ENCODE peak calls at places on chromosome 17, in five cellular contexts. One of them, this sample, is unnamed.

GRCh38 chr17:1054656-1055055 is 57.7 kb downstream of the TIMM22 start:
- DNase-seq in heart left ventricle: no peak
- DNase-seq in body of pancreas: no peak
- DNase-seq in foreskin fibroblast: no peak
- DNase-seq in HFFc6: no peak
- DNase-seq in this sample: no peak

GRCh38 chr17:38748329-38749221 is at the start of gene PCGF2:
- DNase-seq in body of pancreas: peak; percentile 93
- DNase-seq in foreskin fibroblast: peak; percentile 94
- DNase-seq in HFFc6: peak; percentile 68
- DNase-seq in heart left ventricle: peak; percentile 95
- DNase-seq in this sample: peak; percentile 90

GRCh38 chr17:8222380-8222629 is 11.9 kb upstream of the AURKB start:
- DNase-seq in heart left ventricle: no peak
- DNase-seq in body of pancreas: no peak
- DNase-seq in HFFc6: no peak
- DNase-seq in foreskin fibroblast: no peak
- DNase-seq in this sample: no peak

GRCh38 chr17:60628252-60628889 is 28.4 kb downstream of the PPM1D start:
- DNase-seq in body of pancreas: no peak
- DNase-seq in heart left ventricle: no peak
- DNase-seq in HFFc6: no peak
- DNase-seq in foreskin fibroblast: no peak
- DNase-seq in this sample: no peak

GRCh38 chr17:27991594-27991993 is 50.9 kb upstream of the NLK start:
- DNase-seq in body of pancreas: no peak
- DNase-seq in foreskin fibroblast: no peak
- DNase-seq in HFFc6: no peak
- DNase-seq in heart left ventricle: no peak
- DNase-seq in this sample: no peak

GRCh38 chr17:57638284-57638683 is 106.8 kb downstream of the CCDC182 start:
- DNase-seq in HFFc6: no peak
- DNase-seq in foreskin fibroblast: no peak
- DNase-seq in body of pancreas: no peak
- DNase-seq in heart left ventricle: no peak
- DNase-seq in this sample: no peak

GRCh38 chr17:82871056-82871775 is 31.4 kb upstream of the ZNF750 start:
- DNase-seq in HFFc6: no peak
- DNase-seq in body of pancreas: no peak
- DNase-seq in heart left ventricle: peak; percentile 45
- DNase-seq in foreskin fibroblast: no peak
- DNase-seq in this sample: peak; percentile 11

GRCh38 chr17:36082062-36082461 is 7.9 kb downstream of the CCL3 start:
- DNase-seq in heart left ventricle: no peak
- DNase-seq in foreskin fibroblast: no peak
- DNase-seq in HFFc6: no peak
- DNase-seq in body of pancreas: no peak
- DNase-seq in this sample: no peak

GRCh38 chr17:61179316-61179715 is 220.3 kb upstream of the TBX2 start:
- DNase-seq in foreskin fibroblast: no peak
- DNase-seq in body of pancreas: no peak
- DNase-seq in HFFc6: no peak
- DNase-seq in heart left ventricle: no peak
- DNase-seq in this sample: no peak

GRCh38 chr17:50953831-50954601 is 87.9 kb upstream of the TOB1 start:
- DNase-seq in body of pancreas: peak; percentile 50
- DNase-seq in heart left ventricle: peak; percentile 63
- DNase-seq in foreskin fibroblast: peak; percentile 81
- DNase-seq in HFFc6: no peak
- DNase-seq in this sample: peak; percentile 74

GRCh38 chr17:21019976-21020575 is 22.7 kb downstream of the USP22 start:
- DNase-seq in foreskin fibroblast: peak; percentile 56
- DNase-seq in heart left ventricle: no peak
- DNase-seq in HFFc6: peak; percentile 35
- DNase-seq in body of pancreas: peak; percentile 37
- DNase-seq in this sample: peak; percentile 49

GRCh38 chr17:72258711-72259110 is 137.9 kb downstream of the SOX9 start:
- DNase-seq in foreskin fibroblast: no peak
- DNase-seq in heart left ventricle: no peak
- DNase-seq in HFFc6: no peak
- DNase-seq in body of pancreas: no peak
- DNase-seq in this sample: no peak

GRCh38 chr17:50538549-50539410 is 6.2 kb downstream of the EPN3 start:
- DNase-seq in HFFc6: no peak
- DNase-seq in heart left ventricle: no peak
- DNase-seq in foreskin fibroblast: no peak
- DNase-seq in body of pancreas: no peak
- DNase-seq in this sample: no peak

GRCh38 chr17:80800775-80801391 is 190.8 kb upstream of the CHMP6 start:
- DNase-seq in heart left ventricle: no peak
- DNase-seq in foreskin fibroblast: no peak
- DNase-seq in body of pancreas: no peak
- DNase-seq in HFFc6: no peak
- DNase-seq in this sample: no peak

GRCh38 chr17:1800240-1800639 is 29.5 kb downstream of the SMYD4 start:
- DNase-seq in HFFc6: no peak
- DNase-seq in heart left ventricle: peak; percentile 79
- DNase-seq in body of pancreas: peak; percentile 15
- DNase-seq in foreskin fibroblast: no peak
- DNase-seq in this sample: no peak

GRCh38 chr17:73133911-73134649 is 30.7 kb upstream of the SSTR2 start:
- DNase-seq in heart left ventricle: no peak
- DNase-seq in foreskin fibroblast: no peak
- DNase-seq in HFFc6: no peak
- DNase-seq in body of pancreas: no peak
- DNase-seq in this sample: no peak

GRCh38 chr17:6487243-6488007 is 43.2 kb downstream of the PIMREG start:
- DNase-seq in HFFc6: no peak
- DNase-seq in heart left ventricle: no peak
- DNase-seq in foreskin fibroblast: no peak
- DNase-seq in body of pancreas: no peak
- DNase-seq in this sample: peak; percentile 49

GRCh38 chr17:42969006-42969581 is 4.8 kb upstream of the AARSD1 start:
- DNase-seq in foreskin fibroblast: peak; percentile 41
- DNase-seq in HFFc6: no peak
- DNase-seq in body of pancreas: no peak
- DNase-seq in heart left ventricle: no peak
- DNase-seq in this sample: peak; percentile 55

GRCh38 chr17:48717367-48718161 is 4.8 kb downstream of the PRAC1 start:
- DNase-seq in HFFc6: no peak
- DNase-seq in body of pancreas: no peak
- DNase-seq in heart left ventricle: no peak
- DNase-seq in foreskin fibroblast: no peak
- DNase-seq in this sample: no peak

GRCh38 chr17:17545031-17545820 is 46.3 kb downstream of the PEMT start:
- DNase-seq in heart left ventricle: peak; percentile 30
- DNase-seq in body of pancreas: no peak
- DNase-seq in foreskin fibroblast: peak; percentile 80
- DNase-seq in HFFc6: peak; percentile 47
- DNase-seq in this sample: peak; percentile 71

GRCh38 chr17:57262557-57262956 is 6.2 kb downstream of the MSI2 start:
- DNase-seq in heart left ventricle: no peak
- DNase-seq in HFFc6: no peak
- DNase-seq in foreskin fibroblast: no peak
- DNase-seq in body of pancreas: no peak
- DNase-seq in this sample: no peak

GRCh38 chr17:58386708-58387107 is 30.6 kb downstream of the RNF43 start:
- DNase-seq in HFFc6: no peak
- DNase-seq in foreskin fibroblast: no peak
- DNase-seq in body of pancreas: no peak
- DNase-seq in heart left ventricle: no peak
- DNase-seq in this sample: no peak

GRCh38 chr17:8574687-8575086 is 55.8 kb downstream of the MYH10 start:
- DNase-seq in HFFc6: no peak
- DNase-seq in body of pancreas: no peak
- DNase-seq in foreskin fibroblast: no peak
- DNase-seq in heart left ventricle: no peak
- DNase-seq in this sample: peak; percentile 43

GRCh38 chr17:81512984-81513668 is 527 bp upstream of the ACTG1 start:
- DNase-seq in heart left ventricle: peak; percentile 75
- DNase-seq in foreskin fibroblast: peak; percentile 78
- DNase-seq in HFFc6: peak; percentile 59
- DNase-seq in body of pancreas: peak; percentile 68
- DNase-seq in this sample: peak; percentile 69

GRCh38 chr17:1156864-1157263 is 22.9 kb downstream of the ABR start:
- DNase-seq in heart left ventricle: no peak
- DNase-seq in body of pancreas: no peak
- DNase-seq in HFFc6: no peak
- DNase-seq in foreskin fibroblast: no peak
- DNase-seq in this sample: no peak

GRCh38 chr17:19812407-19812806 is 55.3 kb downstream of the ULK2 start:
- DNase-seq in foreskin fibroblast: peak; percentile 58
- DNase-seq in heart left ventricle: no peak
- DNase-seq in body of pancreas: no peak
- DNase-seq in HFFc6: peak; percentile 29
- DNase-seq in this sample: peak; percentile 12
- TF ChIP-seq CTCF in foreskin fibroblast: peak; percentile 52
- TF ChIP-seq CTCF in heart left ventricle: no peak
- TF ChIP-seq CTCF in body of pancreas: no peak
- TF ChIP-seq CTCF in HFFc6: peak; percentile 65
- TF ChIP-seq CTCF in this sample: peak; percentile 28

GRCh38 chr17:13140750-13141149 is 122.9 kb upstream of the ELAC2 start:
- DNase-seq in body of pancreas: no peak
- DNase-seq in foreskin fibroblast: no peak
- DNase-seq in heart left ventricle: no peak
- DNase-seq in HFFc6: no peak
- DNase-seq in this sample: no peak
- TF ChIP-seq CTCF in body of pancreas: no peak
- TF ChIP-seq CTCF in foreskin fibroblast: peak; percentile 4
- TF ChIP-seq CTCF in heart left ventricle: no peak
- TF ChIP-seq CTCF in HFFc6: peak; percentile 31
- TF ChIP-seq CTCF in this sample: no peak

GRCh38 chr17:77364941-77365583 is 224.3 kb downstream of the SEC14L1 start:
- DNase-seq in heart left ventricle: no peak
- DNase-seq in HFFc6: no peak
- DNase-seq in body of pancreas: no peak
- DNase-seq in foreskin fibroblast: no peak
- DNase-seq in this sample: no peak
- TF ChIP-seq CTCF in heart left ventricle: no peak
- TF ChIP-seq CTCF in HFFc6: no peak
- TF ChIP-seq CTCF in body of pancreas: no peak
- TF ChIP-seq CTCF in foreskin fibroblast: no peak
- TF ChIP-seq CTCF in this sample: no peak

GRCh38 chr17:13302983-13303382 is 285.2 kb upstream of the ELAC2 start:
- DNase-seq in foreskin fibroblast: no peak
- DNase-seq in heart left ventricle: no peak
- DNase-seq in body of pancreas: no peak
- DNase-seq in HFFc6: no peak
- DNase-seq in this sample: no peak

GRCh38 chr17:13310858-13311257 is 290.9 kb downstream of the HS3ST3A1 start:
- DNase-seq in foreskin fibroblast: no peak
- DNase-seq in heart left ventricle: no peak
- DNase-seq in HFFc6: no peak
- DNase-seq in body of pancreas: no peak
- DNase-seq in this sample: no peak

GRCh38 chr17:13311301-13311700 is 290.4 kb downstream of the HS3ST3A1 start:
- DNase-seq in HFFc6: peak; percentile 80
- DNase-seq in heart left ventricle: no peak
- DNase-seq in foreskin fibroblast: peak; percentile 95
- DNase-seq in body of pancreas: no peak
- DNase-seq in this sample: peak; percentile 42

GRCh38 chr17:13306310-13306962 is 288.6 kb upstream of the ELAC2 start:
- DNase-seq in foreskin fibroblast: peak; percentile 79
- DNase-seq in body of pancreas: peak; percentile 54
- DNase-seq in heart left ventricle: no peak
- DNase-seq in HFFc6: peak; percentile 78
- DNase-seq in this sample: peak; percentile 93
- TF ChIP-seq CTCF in foreskin fibroblast: peak; percentile 43
- TF ChIP-seq CTCF in body of pancreas: no peak
- TF ChIP-seq CTCF in heart left ventricle: peak; percentile 48
- TF ChIP-seq CTCF in HFFc6: peak; percentile 84
- TF ChIP-seq CTCF in this sample: peak; percentile 64

GRCh38 chr17:31486351-31487062 is 95.0 kb downstream of the RAB11FIP4 start:
- DNase-seq in HFFc6: no peak
- DNase-seq in body of pancreas: peak; percentile 91
- DNase-seq in foreskin fibroblast: no peak
- DNase-seq in heart left ventricle: no peak
- DNase-seq in this sample: no peak
- TF ChIP-seq CTCF in HFFc6: no peak
- TF ChIP-seq CTCF in body of pancreas: no peak
- TF ChIP-seq CTCF in foreskin fibroblast: no peak
- TF ChIP-seq CTCF in heart left ventricle: no peak
- TF ChIP-seq CTCF in this sample: no peak

This sample was measured in cardiac fibroblast.